ENCODE peak calls at places on chromosomes 12 and 14, in seven cellular contexts. X is left ventricle myocardium inferior, Z is psoas muscle, Q is foreskin fibroblast, U is adrenal gland, C is heart right ventricle, D is endothelial cell of umbilical vein. H is an unnamed sample.

GRCh38 chr12:2017724-2018337 is 13.6 kb upstream of the DCP1B start:
- DNase-seq in Q (peak; percentile 20), U (no peak), Z (no peak), C (peak; percentile 33), X (no peak), D (peak; percentile 79), H (no peak)

GRCh38 chr12:28874758-28875157 is 274.3 kb upstream of the FAR2 start:
- DNase-seq in X (no peak), U (no peak), C (no peak), D (no peak), Q (no peak), Z (no peak), H (no peak)

GRCh38 chr12:113185180-113186032 is at the start of the genes DDX54 and RITA1:
- DNase-seq in X (peak; percentile 82), U (peak; percentile 82), C (peak; percentile 84), D (peak; percentile 76), Q (peak; percentile 88), Z (peak; percentile 90), H (peak; percentile 73)

GRCh38 chr12:72742560-72742959 is 470.4 kb downstream of the TRHDE start:
- DNase-seq in C (no peak), D (no peak), X (no peak), U (no peak), Q (no peak), Z (no peak), H (no peak)

GRCh38 chr14:51780006-51780692 is 80.3 kb upstream of the GNG2 start:
- DNase-seq in U (peak; percentile 81), C (peak; percentile 69), Z (peak; percentile 81), D (peak; percentile 67), Q (peak; percentile 80), X (peak; percentile 67), H (peak; percentile 78)

GRCh38 chr14:65164068-65164824 is 61.9 kb upstream of the MAX start:
- DNase-seq in C (peak; percentile 40), D (peak; percentile 58), U (no peak), X (no peak), Z (no peak), Q (peak; percentile 78), H (peak; percentile 77)

GRCh38 chr12:131908716-131909595 is 14.5 kb downstream of the ULK1 start:
- DNase-seq in C (peak; percentile 4), U (no peak), Q (no peak), Z (peak; percentile 52), X (no peak), D (no peak), H (no peak)

GRCh38 chr14:59055439-59056045 is 132.9 kb upstream of the DAAM1 start:
- DNase-seq in X (no peak), C (peak; percentile 13), Q (peak; percentile 78), Z (no peak), U (peak; percentile 22), D (peak; percentile 48), H (peak; percentile 81)

GRCh38 chr14:69943084-69943797 is 64.0 kb downstream of the SMOC1 start:
- DNase-seq in Q (no peak), Z (no peak), C (no peak), U (no peak), D (no peak), X (no peak), H (no peak)

GRCh38 chr12:12786371-12786715 is 884 bp downstream of the APOLD1 start:
- DNase-seq in D (no peak), C (no peak), U (no peak), Z (no peak), Q (no peak), X (no peak), H (peak; percentile 57)

GRCh38 chr12:108578813-108579212 is 16.4 kb downstream of the ISCU start:
- DNase-seq in D (no peak), Z (no peak), U (no peak), C (no peak), X (no peak), Q (no peak), H (no peak)

GRCh38 chr12:62659457-62660295 is 193.1 kb downstream of the MON2 start:
- DNase-seq in X (no peak), Q (no peak), Z (no peak), C (no peak), U (no peak), D (peak; percentile 8), H (no peak)

GRCh38 chr12:9115731-9116689 is at the start of gene A2M:
- DNase-seq in U (peak; percentile 26), X (no peak), D (peak; percentile 49), Q (no peak), Z (no peak), C (peak; percentile 79), H (peak; percentile 8)

GRCh38 chr12:76080729-76081415 is 3.6 kb downstream of the NAP1L1 start:
- DNase-seq in D (no peak), X (no peak), Q (peak; percentile 6), U (no peak), C (no peak), Z (no peak), H (no peak)

GRCh38 chr14:65210118-65210826 is 108.0 kb upstream of the MAX start:
- DNase-seq in Z (no peak), C (no peak), D (peak; percentile 23), X (no peak), U (no peak), Q (peak; percentile 22), H (peak; percentile 52)

GRCh38 chr14:29710015-29710414 is 217.6 kb downstream of the PRKD1 start:
- DNase-seq in Z (no peak), X (no peak), D (peak; percentile 6), C (no peak), U (no peak), Q (peak; percentile 29), H (peak; percentile 33)

GRCh38 chr12:130560321-130560720 is 155.8 kb downstream of the RIMBP2 start:
- DNase-seq in U (no peak), D (no peak), Q (no peak), Z (no peak), C (no peak), X (no peak), H (no peak)

GRCh38 chr14:56633544-56633943 is 53.9 kb downstream of the TMEM260 start:
- DNase-seq in C (no peak), Q (no peak), U (no peak), D (no peak), X (no peak), Z (no peak), H (no peak)

GRCh38 chr14:102823546-102823945 is 46.3 kb downstream of the TRAF3 start:
- DNase-seq in U (no peak), X (no peak), D (no peak), Q (no peak), C (no peak), Z (no peak), H (no peak)

GRCh38 chr12:66000958-66001357 is 129.6 kb downstream of the LLPH start:
- DNase-seq in D (no peak), C (no peak), Q (no peak), Z (no peak), U (no peak), X (no peak), H (no peak)

GRCh38 chr12:39451977-39452376 is 9.1 kb upstream of the KIF21A start:
- DNase-seq in Z (no peak), Q (no peak), D (no peak), C (no peak), X (no peak), U (no peak), H (no peak)

DNA sequence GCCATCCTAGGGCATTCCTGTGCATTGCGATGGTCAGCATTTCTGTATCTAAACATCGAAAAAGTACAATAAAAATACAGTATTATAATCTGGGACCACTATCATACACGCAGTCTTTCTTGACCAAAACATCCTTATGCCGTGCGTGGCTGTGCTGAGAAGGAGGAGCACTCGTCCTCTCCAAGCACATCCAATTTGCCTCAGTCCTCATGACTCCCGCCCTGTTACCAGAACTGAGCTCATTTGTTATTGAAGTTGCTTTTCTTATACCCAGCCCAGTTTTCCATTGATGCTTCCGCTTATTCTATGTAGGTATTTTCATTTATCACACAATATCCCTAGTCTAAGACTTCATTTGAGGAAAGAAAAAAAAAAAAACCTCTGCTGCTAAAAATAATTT is 237.0 kb upstream of the PLEKHG7 start:
- DNase-seq in Z (no peak), X (no peak), D (no peak), C (no peak), U (no peak), Q (no peak), H (no peak)
- H3K4me3 ChIP-seq in Z (peak overlapping the region; percentile 54), X (no peak overlapping the region), D (no peak overlapping the region), C (no peak overlapping the region), U (no peak overlapping the region), Q (no peak overlapping the region), H (no peak overlapping the region)

GRCh38 chr12:48881652-48882324 is 16.1 kb upstream of the RND1 start:
- DNase-seq in Z (no peak), D (no peak), C (no peak), Q (no peak), X (no peak), U (no peak), H (peak; percentile 45)

GRCh38 chr12:48880647-48881046 is 15.0 kb upstream of the RND1 start:
- DNase-seq in U (no peak), Q (no peak), C (no peak), X (no peak), D (no peak), Z (no peak), H (no peak)

GRCh38 chr12:48873096-48873495 is 7.4 kb upstream of the RND1 start:
- DNase-seq in U (no peak), Z (no peak), Q (no peak), C (no peak), X (no peak), D (no peak), H (peak; percentile 78)

GRCh38 chr12:48878548-48878947 is 12.9 kb upstream of the RND1 start:
- DNase-seq in U (no peak), C (no peak), Q (no peak), X (no peak), Z (no peak), D (no peak), H (no peak)

GRCh38 chr12:48875944-48876520 is 10.4 kb upstream of the RND1 start:
- DNase-seq in U (no peak), Q (no peak), C (no peak), Z (no peak), X (no peak), D (no peak), H (peak; percentile 69)
- TF ChIP-seq CTCF in U (no peak), Q (no peak), C (no peak), Z (no peak), X (no peak), D (no peak), H (no peak)

DNA sequence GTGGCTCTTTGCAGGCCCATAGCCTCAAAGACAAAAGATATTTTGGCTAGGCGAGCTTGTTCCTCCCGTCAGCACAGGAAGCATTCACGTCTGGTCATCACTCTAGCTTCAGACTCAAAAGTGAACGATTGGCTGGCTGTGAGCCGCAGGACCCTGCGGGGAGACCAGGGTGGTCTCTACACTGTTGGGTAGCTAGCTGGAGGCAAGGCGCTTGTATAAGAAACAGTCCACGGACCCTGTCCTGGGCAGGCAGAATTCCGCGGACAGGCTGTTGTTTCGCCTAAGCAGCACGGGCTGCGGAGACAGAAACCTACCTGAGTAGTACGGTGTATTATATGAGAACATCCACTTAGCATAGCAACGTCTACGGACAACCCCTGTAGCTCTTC is 29.6 kb downstream of the WBP11 start:
- DNase-seq in Z (no peak), D (no peak), Q (no peak), X (no peak), U (no peak), C (no peak), H (no peak)
- H3K4me3 ChIP-seq in Z (peak overlapping the region; percentile 86), D (peak overlapping the region; percentile 60), Q (peak overlapping the region; percentile 84), X (peak overlapping the region; percentile 81), U (peak overlapping the region; percentile 48), C (peak overlapping the region; percentile 76), H (peak overlapping the region; percentile 86)

GRCh38 chr12:102601621-102602020 is 121.3 kb upstream of the IGF1 start:
- DNase-seq in U (no peak), Q (no peak), X (no peak), Z (no peak), D (no peak), C (no peak), H (no peak)
- TF ChIP-seq CTCF in U (no peak), Q (no peak), X (no peak), Z (no peak), D (no peak), C (no peak), H (no peak)